ENCODE peak calls at places on chromosome 14, in five cellular contexts. One of them, this sample, is unnamed.

GRCh38 chr14:38107216-38107631 is 100.5 kb upstream of the SSTR1 start:
- DNase-seq in cardiac muscle cell: no peak
- DNase-seq in tibial artery: no peak
- DNase-seq in CD4-positive, alpha-beta T cell: no peak
- DNase-seq in fibroblast of lung: no peak
- DNase-seq in this sample: no peak

GRCh38 chr14:94598816-94599655 is 13.2 kb upstream of the SERPINA3 start:
- DNase-seq in cardiac muscle cell: peak
- DNase-seq in tibial artery: peak
- DNase-seq in CD4-positive, alpha-beta T cell: no peak
- DNase-seq in fibroblast of lung: peak
- DNase-seq in this sample: peak

GRCh38 chr14:24362241-24362960 is 5.6 kb upstream of the NFATC4 start:
- DNase-seq in cardiac muscle cell: no peak
- DNase-seq in tibial artery: no peak
- DNase-seq in CD4-positive, alpha-beta T cell: no peak
- DNase-seq in fibroblast of lung: no peak
- DNase-seq in this sample: no peak

GRCh38 chr14:50320279-50320678 is 8.2 kb downstream of the DMAC2L start:
- DNase-seq in cardiac muscle cell: peak
- DNase-seq in tibial artery: no peak
- DNase-seq in CD4-positive, alpha-beta T cell: no peak
- DNase-seq in fibroblast of lung: peak
- DNase-seq in this sample: no peak

GRCh38 chr14:36020120-36021029 is 156.1 kb downstream of the PTCSC3 start:
- DNase-seq in cardiac muscle cell: no peak
- DNase-seq in tibial artery: no peak
- DNase-seq in CD4-positive, alpha-beta T cell: no peak
- DNase-seq in fibroblast of lung: no peak
- DNase-seq in this sample: no peak

GRCh38 chr14:72582582-72582981 is 311.3 kb downstream of the DPF3 start:
- DNase-seq in cardiac muscle cell: no peak
- DNase-seq in tibial artery: no peak
- DNase-seq in CD4-positive, alpha-beta T cell: no peak
- DNase-seq in fibroblast of lung: no peak
- DNase-seq in this sample: no peak

GRCh38 chr14:23043749-23044148 is 1.7 kb downstream of the PSMB11 start:
- DNase-seq in cardiac muscle cell: no peak
- DNase-seq in tibial artery: no peak
- DNase-seq in CD4-positive, alpha-beta T cell: no peak
- DNase-seq in fibroblast of lung: no peak
- DNase-seq in this sample: no peak

GRCh38 chr14:71103662-71104484 is 196.6 kb downstream of the PCNX1 start:
- DNase-seq in cardiac muscle cell: peak
- DNase-seq in tibial artery: no peak
- DNase-seq in CD4-positive, alpha-beta T cell: no peak
- DNase-seq in fibroblast of lung: peak
- DNase-seq in this sample: no peak

GRCh38 chr14:60506010-60506409 is 2.9 kb upstream of the SIX6 start:
- DNase-seq in cardiac muscle cell: no peak
- DNase-seq in tibial artery: no peak
- DNase-seq in CD4-positive, alpha-beta T cell: no peak
- DNase-seq in fibroblast of lung: no peak
- DNase-seq in this sample: no peak

GRCh38 chr14:24063263-24063836 is 8.0 kb upstream of the CPNE6 start:
- DNase-seq in cardiac muscle cell: no peak
- DNase-seq in tibial artery: no peak
- DNase-seq in CD4-positive, alpha-beta T cell: no peak
- DNase-seq in fibroblast of lung: no peak
- DNase-seq in this sample: no peak

GRCh38 chr14:69048456-69048855 is 69.4 kb upstream of the ACTN1 start:
- DNase-seq in cardiac muscle cell: peak
- DNase-seq in tibial artery: no peak
- DNase-seq in CD4-positive, alpha-beta T cell: no peak
- DNase-seq in fibroblast of lung: peak
- DNase-seq in this sample: no peak

GRCh38 chr14:68386446-68386845 is 406.4 kb downstream of the ZFP36L1 start:
- DNase-seq in cardiac muscle cell: no peak
- DNase-seq in tibial artery: no peak
- DNase-seq in CD4-positive, alpha-beta T cell: no peak
- DNase-seq in fibroblast of lung: no peak
- DNase-seq in this sample: no peak

GRCh38 chr14:73718742-73719251 is 4.6 kb upstream of the PNMA1 start:
- DNase-seq in cardiac muscle cell: no peak
- DNase-seq in tibial artery: no peak
- DNase-seq in CD4-positive, alpha-beta T cell: no peak
- DNase-seq in fibroblast of lung: no peak
- DNase-seq in this sample: peak

GRCh38 chr14:73715707-73716106 is 1.5 kb upstream of the PNMA1 start:
- DNase-seq in cardiac muscle cell: no peak
- DNase-seq in tibial artery: no peak
- DNase-seq in CD4-positive, alpha-beta T cell: no peak
- DNase-seq in fibroblast of lung: no peak
- DNase-seq in this sample: no peak

GRCh38 chr14:73717998-73718741 is 4.0 kb upstream of the PNMA1 start:
- DNase-seq in cardiac muscle cell: no peak
- DNase-seq in tibial artery: no peak
- DNase-seq in CD4-positive, alpha-beta T cell: no peak
- DNase-seq in fibroblast of lung: peak
- DNase-seq in this sample: no peak

GRCh38 chr14:73719361-73719760 is 5.2 kb upstream of the PNMA1 start:
- DNase-seq in cardiac muscle cell: no peak
- DNase-seq in tibial artery: no peak
- DNase-seq in CD4-positive, alpha-beta T cell: no peak
- DNase-seq in fibroblast of lung: no peak
- DNase-seq in this sample: no peak

GRCh38 chr14:73717247-73717646 is 3.1 kb upstream of the PNMA1 start:
- DNase-seq in cardiac muscle cell: no peak
- DNase-seq in tibial artery: no peak
- DNase-seq in CD4-positive, alpha-beta T cell: no peak
- DNase-seq in fibroblast of lung: peak
- DNase-seq in this sample: no peak
- H3K27ac ChIP-seq in cardiac muscle cell: no peak
- H3K27ac ChIP-seq in tibial artery: peak
- H3K27ac ChIP-seq in CD4-positive, alpha-beta T cell: no peak
- H3K27ac ChIP-seq in fibroblast of lung: no peak
- H3K27ac ChIP-seq in this sample: peak

GRCh38 chr14:61644834-61645233 is 50.5 kb upstream of the HIF1A start:
- DNase-seq in cardiac muscle cell: no peak
- DNase-seq in tibial artery: no peak
- DNase-seq in CD4-positive, alpha-beta T cell: no peak
- DNase-seq in fibroblast of lung: peak
- DNase-seq in this sample: peak
- H3K27ac ChIP-seq in cardiac muscle cell: no peak
- H3K27ac ChIP-seq in tibial artery: no peak
- H3K27ac ChIP-seq in CD4-positive, alpha-beta T cell: no peak
- H3K27ac ChIP-seq in fibroblast of lung: no peak
- H3K27ac ChIP-seq in this sample: no peak

GRCh38 chr14:64722842-64723447 is 18.7 kb downstream of the PLEKHG3 start:
- DNase-seq in cardiac muscle cell: no peak
- DNase-seq in tibial artery: no peak
- DNase-seq in CD4-positive, alpha-beta T cell: no peak
- DNase-seq in fibroblast of lung: no peak
- DNase-seq in this sample: no peak

GRCh38 chr14:64725360-64725815 is 21.2 kb downstream of the PLEKHG3 start:
- DNase-seq in cardiac muscle cell: no peak
- DNase-seq in tibial artery: no peak
- DNase-seq in CD4-positive, alpha-beta T cell: no peak
- DNase-seq in fibroblast of lung: no peak
- DNase-seq in this sample: no peak

GRCh38 chr14:64721899-64722298 is 17.7 kb downstream of the PLEKHG3 start:
- DNase-seq in cardiac muscle cell: no peak
- DNase-seq in tibial artery: no peak
- DNase-seq in CD4-positive, alpha-beta T cell: no peak
- DNase-seq in fibroblast of lung: no peak
- DNase-seq in this sample: no peak

GRCh38 chr14:64724578-64724930 is 20.3 kb downstream of the PLEKHG3 start:
- DNase-seq in cardiac muscle cell: no peak
- DNase-seq in tibial artery: no peak
- DNase-seq in CD4-positive, alpha-beta T cell: no peak
- DNase-seq in fibroblast of lung: no peak
- DNase-seq in this sample: no peak

GRCh38 chr14:64723691-64724577 is 19.7 kb downstream of the PLEKHG3 start:
- DNase-seq in cardiac muscle cell: no peak
- DNase-seq in tibial artery: no peak
- DNase-seq in CD4-positive, alpha-beta T cell: no peak
- DNase-seq in fibroblast of lung: no peak
- DNase-seq in this sample: no peak
- H3K27ac ChIP-seq in cardiac muscle cell: peak
- H3K27ac ChIP-seq in tibial artery: peak
- H3K27ac ChIP-seq in CD4-positive, alpha-beta T cell: peak
- H3K27ac ChIP-seq in fibroblast of lung: no peak
- H3K27ac ChIP-seq in this sample: peak

GRCh38 chr14:76767681-76768055 is 6.4 kb downstream of the VASH1 start:
- DNase-seq in cardiac muscle cell: no peak
- DNase-seq in tibial artery: no peak
- DNase-seq in CD4-positive, alpha-beta T cell: no peak
- DNase-seq in fibroblast of lung: no peak
- DNase-seq in this sample: no peak
- H3K27ac ChIP-seq in cardiac muscle cell: peak
- H3K27ac ChIP-seq in tibial artery: peak
- H3K27ac ChIP-seq in CD4-positive, alpha-beta T cell: peak
- H3K27ac ChIP-seq in fibroblast of lung: no peak
- H3K27ac ChIP-seq in this sample: peak

GRCh38 chr14:52342849-52343606 is 28.9 kb downstream of the PTGER2 start:
- DNase-seq in cardiac muscle cell: peak
- DNase-seq in tibial artery: no peak
- DNase-seq in CD4-positive, alpha-beta T cell: no peak
- DNase-seq in fibroblast of lung: peak
- DNase-seq in this sample: no peak
- H3K27ac ChIP-seq in cardiac muscle cell: no peak
- H3K27ac ChIP-seq in tibial artery: no peak
- H3K27ac ChIP-seq in CD4-positive, alpha-beta T cell: no peak
- H3K27ac ChIP-seq in fibroblast of lung: no peak
- H3K27ac ChIP-seq in this sample: no peak

GRCh38 chr14:32809255-32809654 is 129.4 kb upstream of the NPAS3 start:
- DNase-seq in cardiac muscle cell: no peak
- DNase-seq in tibial artery: no peak
- DNase-seq in CD4-positive, alpha-beta T cell: no peak
- DNase-seq in fibroblast of lung: no peak
- DNase-seq in this sample: no peak
- H3K27ac ChIP-seq in cardiac muscle cell: no peak
- H3K27ac ChIP-seq in tibial artery: peak
- H3K27ac ChIP-seq in CD4-positive, alpha-beta T cell: no peak
- H3K27ac ChIP-seq in fibroblast of lung: no peak
- H3K27ac ChIP-seq in this sample: peak